ENCODE peak calls at places on chromosomes 2 and 18, in eight cellular contexts. T is HepG2, K is upper lobe of left lung, R is sigmoid colon, Y is prostate gland, A is stomach, W is H1, Q is transverse colon. P is an unnamed sample.

GRCh38 chr2:23321767-23322166 is 63.2 kb upstream of the KLHL29 start:
- DNase-seq in T (no peak), K (no peak), R (no peak), Y (no peak), A (no peak), W (no peak), Q (no peak), P (no peak)

GRCh38 chr2:111122631-111123421 is 2.1 kb downstream of the BCL2L11 start:
- DNase-seq in T (peak; percentile 75), K (peak; percentile 82), R (peak; percentile 94), Y (peak; percentile 79), A (peak; percentile 89), W (peak; percentile 81), Q (peak; percentile 74), P (peak; percentile 90)

GRCh38 chr2:224036731-224037376 is 2.2 kb downstream of the SERPINE2 start:
- DNase-seq in T (no peak), K (no peak), R (no peak), Y (no peak), A (no peak), W (no peak), Q (no peak), P (no peak)

GRCh38 chr2:190707726-190708125 is 58.8 kb downstream of the NAB1 start:
- DNase-seq in T (no peak), K (no peak), R (no peak), Y (no peak), A (no peak), W (no peak), Q (no peak), P (no peak)

GRCh38 chr2:54331095-54331835 is 75.2 kb upstream of the TSPYL6 start:
- DNase-seq in T (no peak), K (no peak), R (peak; percentile 66), Y (no peak), A (no peak), W (no peak), Q (no peak), P (no peak)

GRCh38 chr2:241673797-241674725 is 12.6 kb downstream of the DTYMK start:
- DNase-seq in T (peak; percentile 28), K (no peak), R (no peak), Y (no peak), A (no peak), W (peak; percentile 63), Q (no peak), P (no peak)

GRCh38 chr2:200442471-200442870 is 67.4 kb downstream of the KCTD18 start:
- DNase-seq in T (no peak), K (no peak), R (no peak), Y (no peak), A (no peak), W (no peak), Q (no peak), P (no peak)

GRCh38 chr2:176156959-176157498 is at the start of gene HOXD3:
- DNase-seq in T (no peak), K (no peak), R (no peak), Y (no peak), A (no peak), W (no peak), Q (no peak), P (no peak)

GRCh38 chr18:75472906-75473305 is 45.4 kb upstream of the SMIM21 start:
- DNase-seq in T (no peak), K (no peak), R (no peak), Y (no peak), A (no peak), W (no peak), Q (no peak), P (no peak)

GRCh38 chr2:241767464-241768250 is 9.0 kb upstream of the GAL3ST2 start:
- DNase-seq in T (no peak), K (no peak), R (peak; percentile 63), Y (no peak), A (no peak), W (peak; percentile 48), Q (no peak), P (no peak)

GRCh38 chr2:63334910-63335309 is 253.4 kb downstream of the WDPCP start:
- DNase-seq in T (no peak), K (no peak), R (no peak), Y (no peak), A (no peak), W (no peak), Q (no peak), P (no peak)

GRCh38 chr2:69572640-69573039 is 70.9 kb downstream of the AAK1 start:
- DNase-seq in T (no peak), K (peak; percentile 71), R (no peak), Y (no peak), A (no peak), W (no peak), Q (no peak), P (no peak)

GRCh38 chr2:127217470-127218325 is 2.4 kb downstream of the CYP27C1 start:
- DNase-seq in T (no peak), K (no peak), R (no peak), Y (no peak), A (no peak), W (no peak), Q (no peak), P (no peak)

GRCh38 chr2:46850742-46851141 is 64.9 kb downstream of the MCFD2 start:
- DNase-seq in T (no peak), K (no peak), R (peak; percentile 93), Y (peak; percentile 35), A (peak; percentile 71), W (no peak), Q (peak; percentile 45), P (no peak)

GRCh38 chr2:23513245-23513880 is 128.4 kb downstream of the KLHL29 start:
- DNase-seq in T (no peak), K (no peak), R (peak; percentile 81), Y (peak; percentile 64), A (no peak), W (no peak), Q (peak; percentile 39), P (no peak)

GRCh38 chr2:25314514-25315315 is 27.0 kb downstream of the DNMT3A start:
- DNase-seq in T (peak; percentile 41), K (peak; percentile 66), R (peak; percentile 88), Y (peak; percentile 44), A (peak; percentile 68), W (peak; percentile 89), Q (peak; percentile 53), P (peak; percentile 49)

GRCh38 chr18:27411911-27412310 is 226.8 kb upstream of the CHST9 start:
- DNase-seq in T (peak; percentile 36), K (no peak), R (no peak), Y (no peak), A (no peak), W (no peak), Q (no peak), P (no peak)

GRCh38 chr2:128310094-128310716 is 8.5 kb downstream of the HS6ST1 start:
- DNase-seq in T (no peak), K (peak; percentile 11), R (no peak), Y (no peak), A (no peak), W (no peak), Q (no peak), P (peak; percentile 0)

GRCh38 chr2:231037731-231038482 is 584 bp downstream of the C2orf72 start:
- DNase-seq in T (no peak), K (no peak), R (no peak), Y (peak; percentile 19), A (peak; percentile 67), W (peak; percentile 58), Q (peak; percentile 44), P (no peak)

GRCh38 chr2:240469239-240469636 is 33.8 kb downstream of the GPC1 start:
- DNase-seq in T (no peak), K (no peak), R (peak; percentile 55), Y (peak; percentile 3), A (no peak), W (no peak), Q (no peak), P (peak; percentile 2)

GRCh38 chr2:240466579-240467148 is 31.2 kb downstream of the GPC1 start:
- DNase-seq in T (no peak), K (no peak), R (peak; percentile 59), Y (peak; percentile 3), A (peak; percentile 17), W (peak; percentile 43), Q (peak; percentile 5), P (no peak)

GRCh38 chr2:240467149-240467642 is 31.7 kb downstream of the GPC1 start:
- DNase-seq in T (no peak), K (no peak), R (peak; percentile 62), Y (peak; percentile 2), A (peak; percentile 23), W (no peak), Q (peak; percentile 4), P (no peak)

GRCh38 chr2:240468300-240469238 is 33.1 kb downstream of the GPC1 start:
- DNase-seq in T (no peak), K (no peak), R (peak; percentile 57), Y (peak; percentile 2), A (no peak), W (peak; percentile 51), Q (peak; percentile 4), P (peak; percentile 46)

GRCh38 chr2:240467659-240468299 is 32.3 kb downstream of the GPC1 start:
- DNase-seq in T (no peak), K (no peak), R (peak; percentile 58), Y (peak; percentile 3), A (peak; percentile 20), W (peak; percentile 52), Q (no peak), P (peak; percentile 15)
- TF ChIP-seq POLR2AphosphoS5 in T (no peak), K (no peak), R (no peak), Y (no peak), A (no peak), W (no peak), Q (no peak), P (no peak)

DNA sequence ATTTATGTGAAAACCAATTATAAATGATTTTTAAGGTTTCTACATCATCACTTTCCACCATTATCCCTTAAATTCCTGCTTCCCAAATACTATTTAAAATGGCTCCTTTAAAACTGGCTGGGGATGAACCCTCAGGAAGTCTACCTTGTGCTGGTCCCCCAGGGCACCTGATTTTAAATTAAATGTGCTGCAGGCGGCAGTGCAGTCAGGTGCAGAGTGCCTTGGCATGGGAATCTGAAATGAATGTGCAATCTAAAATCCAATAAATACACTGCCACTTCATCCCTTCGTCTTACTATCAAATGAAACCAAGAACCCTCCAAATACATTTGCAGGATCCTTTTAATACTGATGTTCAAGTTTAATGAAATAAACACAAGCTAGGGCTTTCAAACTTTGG is 61.8 kb downstream of the C2orf76 start:
- DNase-seq in T (no peak), K (no peak), R (no peak), Y (no peak), A (no peak), W (no peak), Q (no peak), P (no peak)
- H3K4me1 ChIP-seq in T (peaks cover 25% of the 10 kb centered on the region), K (no peaks in the 10 kb centered on the region), R (peaks cover 20% of the 10 kb centered on the region), Y (no peaks in the 10 kb centered on the region), A (no peaks in the 10 kb centered on the region), W (peaks cover 5% of the 10 kb centered on the region), Q (peaks cover 11% of the 10 kb centered on the region), P (no peaks in the 10 kb centered on the region)

DNA sequence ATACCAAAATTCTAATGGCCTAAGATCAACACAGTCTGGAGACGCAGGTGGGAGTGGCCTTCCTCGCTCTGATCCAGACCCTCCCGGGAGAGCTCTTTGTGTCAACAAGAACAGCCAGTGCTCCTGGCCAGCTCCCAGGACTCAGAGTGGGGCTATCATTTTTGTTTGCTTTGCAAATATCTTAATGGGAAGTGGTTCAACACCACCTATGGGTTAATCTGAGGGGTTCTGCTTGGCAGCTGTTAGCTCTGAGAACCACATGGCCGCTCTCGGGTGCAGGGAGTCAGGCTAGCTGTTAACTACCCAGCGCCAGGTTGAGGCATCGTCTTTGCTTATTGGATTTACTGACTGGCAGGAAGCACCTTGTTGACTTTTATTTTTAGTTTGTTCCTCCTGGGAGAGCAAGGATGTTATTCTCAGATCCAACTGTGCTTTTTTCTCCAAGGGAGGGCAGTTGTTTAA is 184.8 kb upstream of the SP5 start:
- DNase-seq in T (peak; percentile 94), K (peak; percentile 87), R (peak; percentile 96), Y (peak; percentile 90), A (peak; percentile 93), W (peak; percentile 57), Q (peak; percentile 79), P (peak; percentile 59)
- TF ChIP-seq POLR2AphosphoS5 in T (no peak), K (no peak), R (peak; percentile 29), Y (peak; percentile 86), A (no peak), W (no peak), Q (peak; percentile 28), P (no peak)

GRCh38 chr2:160701822-160702221 is 208.2 kb upstream of the RBMS1 start:
- DNase-seq in T (no peak), K (no peak), R (no peak), Y (no peak), A (no peak), W (no peak), Q (no peak), P (no peak)
- H3K4me1 ChIP-seq in T (no peaks in the 10 kb centered on the region), K (no peaks in the 10 kb centered on the region), R (no peaks in the 10 kb centered on the region), Y (no peaks in the 10 kb centered on the region), A (no peaks in the 10 kb centered on the region), W (peaks cover 6% of the 10 kb centered on the region), Q (no peaks in the 10 kb centered on the region), P (no peaks in the 10 kb centered on the region)